ENCODE peak calls at places on chromosomes 5 and 9, in five cellular contexts. R is memory B cell, B is A549, C is RWPE1, T is sciatic nerve. W is an unnamed sample.
A peak's percentile ranks its signal among the peaks of the same experiment; 100 is the strongest.

GRCh38 chr9:127572961-127573727 is 38.9 kb upstream of the STXBP1 start:
- DNase-seq in R (no peak), B (no peak), C (no peak), T (no peak), W (no peak)

GRCh38 chr5:150993422-150993821 is 27.0 kb upstream of the GPX3 start:
- DNase-seq in R (no peak), B (no peak), C (no peak), T (no peak), W (no peak)

GRCh38 chr5:59596586-59597348 is 296.8 kb downstream of the PDE4D start:
- DNase-seq in R (no peak), B (no peak), C (peak; percentile 67), T (no peak), W (no peak)

GRCh38 chr9:78288214-78288892 is 8.6 kb upstream of the PSAT1 start:
- DNase-seq in R (no peak), B (no peak), C (peak; percentile 95), T (no peak), W (peak; percentile 50)

GRCh38 chr5:176788931-176789872 is 21.2 kb upstream of the UNC5A start:
- DNase-seq in R (no peak), B (no peak), C (no peak), T (no peak), W (no peak)

GRCh38 chr9:116250881-116251280 is 97.3 kb downstream of the PAPPA start:
- DNase-seq in R (no peak), B (no peak), C (no peak), T (no peak), W (no peak)

GRCh38 chr5:150618588-150619281 is 21.7 kb upstream of the SYNPO start:
- DNase-seq in R (no peak), B (no peak), C (no peak), T (no peak), W (no peak)

GRCh38 chr9:127253446-127253845 is 11.1 kb upstream of the GARNL3 start:
- DNase-seq in R (no peak), B (no peak), C (no peak), T (no peak), W (no peak)